ENCODE peak calls at places on chromosomes 11 and 22, in seven cellular contexts. One of them, this sample, is unnamed.

GRCh38 chr11:30365793-30366517 is 43.1 kb downstream of the ARL14EP start:
- DNase-seq in NCI-H1105: no peak
- DNase-seq in neuronal stem cell: no peak
- DNase-seq in stimulated activated CD4-positive, alpha-beta T cell treated with anti-CD3 and anti-CD28 coated beads, Interleukin-12 subunit alpha, Interleukin-12 subunit beta, amount 100 ng/mL, for 4 hours: no peak
- DNase-seq in COR-L47: no peak
- DNase-seq in A549: no peak
- DNase-seq in neural crest cell: no peak
- DNase-seq in this sample: no peak

GRCh38 chr11:68308068-68308467 is 4.3 kb upstream of the LRP5 start:
- DNase-seq in NCI-H1105: no peak
- DNase-seq in neuronal stem cell: no peak
- DNase-seq in stimulated activated CD4-positive, alpha-beta T cell treated with anti-CD3 and anti-CD28 coated beads, Interleukin-12 subunit alpha, Interleukin-12 subunit beta, amount 100 ng/mL, for 4 hours: no peak
- DNase-seq in COR-L47: no peak
- DNase-seq in A549: no peak
- DNase-seq in neural crest cell: no peak
- DNase-seq in this sample: peak

GRCh38 chr22:19176732-19177131 is 1.8 kb downstream of the SLC25A1 start:
- DNase-seq in NCI-H1105: no peak
- DNase-seq in neuronal stem cell: no peak
- DNase-seq in stimulated activated CD4-positive, alpha-beta T cell treated with anti-CD3 and anti-CD28 coated beads, Interleukin-12 subunit alpha, Interleukin-12 subunit beta, amount 100 ng/mL, for 4 hours: no peak
- DNase-seq in COR-L47: no peak
- DNase-seq in A549: no peak
- DNase-seq in neural crest cell: no peak
- DNase-seq in this sample: no peak

GRCh38 chr11:76610871-76611475 is 59.6 kb downstream of the LRRC32 start:
- DNase-seq in NCI-H1105: peak
- DNase-seq in neuronal stem cell: no peak
- DNase-seq in stimulated activated CD4-positive, alpha-beta T cell treated with anti-CD3 and anti-CD28 coated beads, Interleukin-12 subunit alpha, Interleukin-12 subunit beta, amount 100 ng/mL, for 4 hours: no peak
- DNase-seq in COR-L47: peak
- DNase-seq in A549: no peak
- DNase-seq in neural crest cell: no peak
- DNase-seq in this sample: no peak

GRCh38 chr11:95924414-95924760 is 480 bp upstream of the MTMR2 start:
- DNase-seq in NCI-H1105: no peak
- DNase-seq in neuronal stem cell: no peak
- DNase-seq in stimulated activated CD4-positive, alpha-beta T cell treated with anti-CD3 and anti-CD28 coated beads, Interleukin-12 subunit alpha, Interleukin-12 subunit beta, amount 100 ng/mL, for 4 hours: no peak
- DNase-seq in COR-L47: peak
- DNase-seq in A549: peak
- DNase-seq in neural crest cell: no peak
- DNase-seq in this sample: no peak

GRCh38 chr22:19266547-19267086 is 24.9 kb downstream of the CLTCL1 start:
- DNase-seq in NCI-H1105: no peak
- DNase-seq in neuronal stem cell: no peak
- DNase-seq in stimulated activated CD4-positive, alpha-beta T cell treated with anti-CD3 and anti-CD28 coated beads, Interleukin-12 subunit alpha, Interleukin-12 subunit beta, amount 100 ng/mL, for 4 hours: no peak
- DNase-seq in COR-L47: no peak
- DNase-seq in A549: no peak
- DNase-seq in neural crest cell: no peak
- DNase-seq in this sample: no peak

GRCh38 chr11:61602775-61603569 is 22.1 kb upstream of the SYT7 start:
- DNase-seq in NCI-H1105: peak
- DNase-seq in neuronal stem cell: no peak
- DNase-seq in stimulated activated CD4-positive, alpha-beta T cell treated with anti-CD3 and anti-CD28 coated beads, Interleukin-12 subunit alpha, Interleukin-12 subunit beta, amount 100 ng/mL, for 4 hours: no peak
- DNase-seq in COR-L47: no peak
- DNase-seq in A549: no peak
- DNase-seq in neural crest cell: no peak
- DNase-seq in this sample: no peak

GRCh38 chr11:5846689-5847088 is 5.0 kb upstream of the OR52E6 start:
- DNase-seq in NCI-H1105: no peak
- DNase-seq in neuronal stem cell: no peak
- DNase-seq in stimulated activated CD4-positive, alpha-beta T cell treated with anti-CD3 and anti-CD28 coated beads, Interleukin-12 subunit alpha, Interleukin-12 subunit beta, amount 100 ng/mL, for 4 hours: no peak
- DNase-seq in COR-L47: no peak
- DNase-seq in A549: no peak
- DNase-seq in neural crest cell: no peak
- DNase-seq in this sample: no peak

GRCh38 chr11:7892059-7892699 is 38.9 kb downstream of the OR10A6 start:
- DNase-seq in NCI-H1105: no peak
- DNase-seq in neuronal stem cell: no peak
- DNase-seq in stimulated activated CD4-positive, alpha-beta T cell treated with anti-CD3 and anti-CD28 coated beads, Interleukin-12 subunit alpha, Interleukin-12 subunit beta, amount 100 ng/mL, for 4 hours: no peak
- DNase-seq in COR-L47: no peak
- DNase-seq in A549: no peak
- DNase-seq in neural crest cell: no peak
- DNase-seq in this sample: no peak

GRCh38 chr11:45607995-45608394 is 57.4 kb downstream of the CHST1 start:
- DNase-seq in NCI-H1105: no peak
- DNase-seq in neuronal stem cell: no peak
- DNase-seq in stimulated activated CD4-positive, alpha-beta T cell treated with anti-CD3 and anti-CD28 coated beads, Interleukin-12 subunit alpha, Interleukin-12 subunit beta, amount 100 ng/mL, for 4 hours: no peak
- DNase-seq in COR-L47: no peak
- DNase-seq in A549: no peak
- DNase-seq in neural crest cell: no peak
- DNase-seq in this sample: no peak

GRCh38 chr22:43197271-43197941 is 10.5 kb upstream of the TTLL12 start:
- DNase-seq in NCI-H1105: no peak
- DNase-seq in neuronal stem cell: no peak
- DNase-seq in stimulated activated CD4-positive, alpha-beta T cell treated with anti-CD3 and anti-CD28 coated beads, Interleukin-12 subunit alpha, Interleukin-12 subunit beta, amount 100 ng/mL, for 4 hours: no peak
- DNase-seq in COR-L47: no peak
- DNase-seq in A549: no peak
- DNase-seq in neural crest cell: no peak
- DNase-seq in this sample: no peak

GRCh38 chr11:9461760-9462134 is 935 bp downstream of the ZNF143 start:
- DNase-seq in NCI-H1105: peak
- DNase-seq in neuronal stem cell: no peak
- DNase-seq in stimulated activated CD4-positive, alpha-beta T cell treated with anti-CD3 and anti-CD28 coated beads, Interleukin-12 subunit alpha, Interleukin-12 subunit beta, amount 100 ng/mL, for 4 hours: no peak
- DNase-seq in COR-L47: no peak
- DNase-seq in A549: peak
- DNase-seq in neural crest cell: no peak
- DNase-seq in this sample: no peak

GRCh38 chr11:123470862-123471261 is 40.8 kb downstream of the GRAMD1B start:
- DNase-seq in NCI-H1105: no peak
- DNase-seq in neuronal stem cell: no peak
- DNase-seq in stimulated activated CD4-positive, alpha-beta T cell treated with anti-CD3 and anti-CD28 coated beads, Interleukin-12 subunit alpha, Interleukin-12 subunit beta, amount 100 ng/mL, for 4 hours: no peak
- DNase-seq in COR-L47: no peak
- DNase-seq in A549: no peak
- DNase-seq in neural crest cell: no peak
- DNase-seq in this sample: no peak

GRCh38 chr11:130144721-130145327 is 14.8 kb upstream of the ST14 start:
- DNase-seq in NCI-H1105: no peak
- DNase-seq in neuronal stem cell: no peak
- DNase-seq in stimulated activated CD4-positive, alpha-beta T cell treated with anti-CD3 and anti-CD28 coated beads, Interleukin-12 subunit alpha, Interleukin-12 subunit beta, amount 100 ng/mL, for 4 hours: no peak
- DNase-seq in COR-L47: no peak
- DNase-seq in A549: no peak
- DNase-seq in neural crest cell: no peak
- DNase-seq in this sample: no peak

GRCh38 chr11:105489431-105489830 is 120.4 kb upstream of the GRIA4 start:
- DNase-seq in NCI-H1105: no peak
- DNase-seq in neuronal stem cell: peak
- DNase-seq in stimulated activated CD4-positive, alpha-beta T cell treated with anti-CD3 and anti-CD28 coated beads, Interleukin-12 subunit alpha, Interleukin-12 subunit beta, amount 100 ng/mL, for 4 hours: no peak
- DNase-seq in COR-L47: no peak
- DNase-seq in A549: no peak
- DNase-seq in neural crest cell: peak
- DNase-seq in this sample: no peak

GRCh38 chr11:121964591-121964990 is 151.4 kb downstream of the BLID start:
- DNase-seq in NCI-H1105: no peak
- DNase-seq in neuronal stem cell: no peak
- DNase-seq in stimulated activated CD4-positive, alpha-beta T cell treated with anti-CD3 and anti-CD28 coated beads, Interleukin-12 subunit alpha, Interleukin-12 subunit beta, amount 100 ng/mL, for 4 hours: no peak
- DNase-seq in COR-L47: no peak
- DNase-seq in A549: peak
- DNase-seq in neural crest cell: no peak
- DNase-seq in this sample: no peak

GRCh38 chr22:22811016-22812009 is 76.3 kb upstream of the IGLL5 start:
- DNase-seq in NCI-H1105: no peak
- DNase-seq in neuronal stem cell: no peak
- DNase-seq in stimulated activated CD4-positive, alpha-beta T cell treated with anti-CD3 and anti-CD28 coated beads, Interleukin-12 subunit alpha, Interleukin-12 subunit beta, amount 100 ng/mL, for 4 hours: no peak
- DNase-seq in COR-L47: no peak
- DNase-seq in A549: no peak
- DNase-seq in neural crest cell: no peak
- DNase-seq in this sample: no peak

GRCh38 chr22:42930810-42931420 is 73.8 kb upstream of the ARFGAP3 start:
- DNase-seq in NCI-H1105: no peak
- DNase-seq in neuronal stem cell: no peak
- DNase-seq in stimulated activated CD4-positive, alpha-beta T cell treated with anti-CD3 and anti-CD28 coated beads, Interleukin-12 subunit alpha, Interleukin-12 subunit beta, amount 100 ng/mL, for 4 hours: no peak
- DNase-seq in COR-L47: no peak
- DNase-seq in A549: peak
- DNase-seq in neural crest cell: no peak
- DNase-seq in this sample: no peak

GRCh38 chr22:49838771-49839717 is 11.4 kb upstream of the BRD1 start:
- DNase-seq in NCI-H1105: no peak
- DNase-seq in neuronal stem cell: no peak
- DNase-seq in stimulated activated CD4-positive, alpha-beta T cell treated with anti-CD3 and anti-CD28 coated beads, Interleukin-12 subunit alpha, Interleukin-12 subunit beta, amount 100 ng/mL, for 4 hours: peak
- DNase-seq in COR-L47: no peak
- DNase-seq in A549: no peak
- DNase-seq in neural crest cell: no peak
- DNase-seq in this sample: peak